ENCODE peak calls at places on chromosomes 12 and 14, in eight cellular contexts. One of them, this sample, is unnamed.

GRCh38 chr14:65185859-65186258 is 83.5 kb upstream of the MAX start:
- DNase-seq in SK-N-SH: no peak
- DNase-seq in endothelial cell of umbilical vein: no peak
- DNase-seq in HepG2: no peak
- DNase-seq in pancreas: no peak
- DNase-seq in BJ: no peak
- DNase-seq in IMR-90: no peak
- DNase-seq in coronary artery: no peak
- DNase-seq in this sample: no peak

GRCh38 chr12:15700595-15700994 is 88.6 kb downstream of the EPS8 start:
- DNase-seq in coronary artery: no peak
- DNase-seq in SK-N-SH: no peak
- DNase-seq in IMR-90: peak
- DNase-seq in HepG2: no peak
- DNase-seq in pancreas: no peak
- DNase-seq in BJ: peak
- DNase-seq in endothelial cell of umbilical vein: peak
- DNase-seq in this sample: peak

GRCh38 chr12:22631863-22632463 is 7.0 kb downstream of the ETNK1 start:
- DNase-seq in coronary artery: no peak
- DNase-seq in HepG2: no peak
- DNase-seq in pancreas: no peak
- DNase-seq in SK-N-SH: peak
- DNase-seq in BJ: no peak
- DNase-seq in IMR-90: peak
- DNase-seq in endothelial cell of umbilical vein: peak
- DNase-seq in this sample: no peak

GRCh38 chr14:61444215-61444768 is 122.9 kb downstream of the PRKCH start:
- DNase-seq in IMR-90: no peak
- DNase-seq in HepG2: no peak
- DNase-seq in coronary artery: no peak
- DNase-seq in SK-N-SH: no peak
- DNase-seq in pancreas: no peak
- DNase-seq in BJ: no peak
- DNase-seq in endothelial cell of umbilical vein: no peak
- DNase-seq in this sample: no peak

GRCh38 chr12:54991161-54991991 is 6.8 kb upstream of the TESPA1 start:
- DNase-seq in coronary artery: no peak
- DNase-seq in IMR-90: no peak
- DNase-seq in HepG2: no peak
- DNase-seq in SK-N-SH: no peak
- DNase-seq in pancreas: no peak
- DNase-seq in BJ: no peak
- DNase-seq in endothelial cell of umbilical vein: no peak
- DNase-seq in this sample: no peak

GRCh38 chr14:101584049-101584859 is 23.0 kb downstream of the DIO3 start:
- DNase-seq in BJ: peak
- DNase-seq in HepG2: no peak
- DNase-seq in IMR-90: no peak
- DNase-seq in pancreas: peak
- DNase-seq in endothelial cell of umbilical vein: no peak
- DNase-seq in coronary artery: no peak
- DNase-seq in SK-N-SH: peak
- DNase-seq in this sample: no peak

GRCh38 chr14:32397871-32398640 is 69.0 kb downstream of the AKAP6 start:
- DNase-seq in IMR-90: peak
- DNase-seq in SK-N-SH: no peak
- DNase-seq in HepG2: no peak
- DNase-seq in coronary artery: no peak
- DNase-seq in pancreas: no peak
- DNase-seq in endothelial cell of umbilical vein: peak
- DNase-seq in BJ: peak
- DNase-seq in this sample: no peak

GRCh38 chr14:52266782-52267181 is 716 bp upstream of the PTGDR start:
- DNase-seq in HepG2: no peak
- DNase-seq in BJ: no peak
- DNase-seq in endothelial cell of umbilical vein: no peak
- DNase-seq in coronary artery: no peak
- DNase-seq in IMR-90: no peak
- DNase-seq in SK-N-SH: no peak
- DNase-seq in pancreas: no peak
- DNase-seq in this sample: no peak

GRCh38 chr14:23646648-23647549 is 10.7 kb downstream of the DHRS2 start:
- DNase-seq in IMR-90: no peak
- DNase-seq in SK-N-SH: no peak
- DNase-seq in coronary artery: no peak
- DNase-seq in BJ: no peak
- DNase-seq in pancreas: no peak
- DNase-seq in HepG2: peak
- DNase-seq in endothelial cell of umbilical vein: no peak
- DNase-seq in this sample: peak

GRCh38 chr12:122244565-122245371 is 18.9 kb upstream of the DIABLO start:
- DNase-seq in endothelial cell of umbilical vein: no peak
- DNase-seq in coronary artery: no peak
- DNase-seq in pancreas: no peak
- DNase-seq in SK-N-SH: no peak
- DNase-seq in IMR-90: no peak
- DNase-seq in BJ: no peak
- DNase-seq in HepG2: no peak
- DNase-seq in this sample: no peak

GRCh38 chr12:109775172-109775881 is 57.9 kb downstream of the TRPV4 start:
- DNase-seq in coronary artery: no peak
- DNase-seq in IMR-90: peak
- DNase-seq in SK-N-SH: peak
- DNase-seq in pancreas: peak
- DNase-seq in endothelial cell of umbilical vein: peak
- DNase-seq in HepG2: peak
- DNase-seq in BJ: no peak
- DNase-seq in this sample: peak

GRCh38 chr12:106310687-106311086 is 8.2 kb downstream of the TCP11L2 start:
- DNase-seq in HepG2: no peak
- DNase-seq in coronary artery: no peak
- DNase-seq in SK-N-SH: no peak
- DNase-seq in IMR-90: no peak
- DNase-seq in BJ: no peak
- DNase-seq in endothelial cell of umbilical vein: no peak
- DNase-seq in pancreas: no peak
- DNase-seq in this sample: no peak

GRCh38 chr14:69500736-69501135 is 16.2 kb downstream of the PLEKHD1 start:
- DNase-seq in BJ: no peak
- DNase-seq in endothelial cell of umbilical vein: no peak
- DNase-seq in IMR-90: no peak
- DNase-seq in HepG2: no peak
- DNase-seq in SK-N-SH: peak
- DNase-seq in coronary artery: no peak
- DNase-seq in pancreas: no peak
- DNase-seq in this sample: no peak

GRCh38 chr14:49972199-49972671 is 79.4 kb downstream of the ARF6 start:
- DNase-seq in HepG2: no peak
- DNase-seq in pancreas: no peak
- DNase-seq in endothelial cell of umbilical vein: peak
- DNase-seq in BJ: peak
- DNase-seq in SK-N-SH: no peak
- DNase-seq in coronary artery: no peak
- DNase-seq in IMR-90: peak
- DNase-seq in this sample: no peak

GRCh38 chr12:96617178-96617577 is 127.8 kb downstream of the CFAP54 start:
- DNase-seq in HepG2: no peak
- DNase-seq in endothelial cell of umbilical vein: no peak
- DNase-seq in BJ: no peak
- DNase-seq in IMR-90: no peak
- DNase-seq in coronary artery: no peak
- DNase-seq in pancreas: no peak
- DNase-seq in SK-N-SH: no peak
- DNase-seq in this sample: no peak
- TF ChIP-seq CTCF in HepG2: no peak
- TF ChIP-seq CTCF in endothelial cell of umbilical vein: no peak
- TF ChIP-seq CTCF in BJ: peak
- TF ChIP-seq CTCF in IMR-90: no peak
- TF ChIP-seq CTCF in coronary artery: no peak
- TF ChIP-seq CTCF in pancreas: no peak
- TF ChIP-seq CTCF in SK-N-SH: peak
- TF ChIP-seq CTCF in this sample: no peak

DNA sequence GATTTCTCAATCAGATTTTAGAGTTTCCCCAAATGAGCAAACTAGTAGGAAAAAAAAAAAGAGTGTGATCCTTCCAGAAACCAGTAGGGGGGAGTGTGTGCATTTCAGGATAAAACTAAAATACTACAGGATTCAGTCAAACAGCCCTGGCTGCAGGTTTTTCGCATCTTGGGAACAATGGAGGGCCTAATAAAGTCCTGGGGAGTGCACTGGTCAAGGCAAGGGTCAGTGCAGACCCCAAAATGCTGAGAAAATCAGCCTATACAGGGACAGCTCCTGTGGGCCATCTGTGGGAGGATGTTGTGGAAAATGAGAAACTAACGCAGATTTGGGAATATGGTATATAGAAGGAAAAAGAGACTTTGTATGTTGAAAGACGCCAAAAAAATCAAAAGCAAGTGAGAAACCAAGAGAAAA is 22.2 kb upstream of the ABCD4 start:
- DNase-seq in pancreas: no peak
- DNase-seq in BJ: no peak
- DNase-seq in HepG2: peak
- DNase-seq in SK-N-SH: peak
- DNase-seq in IMR-90: peak
- DNase-seq in coronary artery: no peak
- DNase-seq in endothelial cell of umbilical vein: peak
- DNase-seq in this sample: no peak
- TF ChIP-seq CTCF in pancreas: peak
- TF ChIP-seq CTCF in BJ: peak
- TF ChIP-seq CTCF in HepG2: peak
- TF ChIP-seq CTCF in SK-N-SH: peak
- TF ChIP-seq CTCF in IMR-90: peak
- TF ChIP-seq CTCF in coronary artery: no peak
- TF ChIP-seq CTCF in endothelial cell of umbilical vein: peak
- TF ChIP-seq CTCF in this sample: no peak

DNA sequence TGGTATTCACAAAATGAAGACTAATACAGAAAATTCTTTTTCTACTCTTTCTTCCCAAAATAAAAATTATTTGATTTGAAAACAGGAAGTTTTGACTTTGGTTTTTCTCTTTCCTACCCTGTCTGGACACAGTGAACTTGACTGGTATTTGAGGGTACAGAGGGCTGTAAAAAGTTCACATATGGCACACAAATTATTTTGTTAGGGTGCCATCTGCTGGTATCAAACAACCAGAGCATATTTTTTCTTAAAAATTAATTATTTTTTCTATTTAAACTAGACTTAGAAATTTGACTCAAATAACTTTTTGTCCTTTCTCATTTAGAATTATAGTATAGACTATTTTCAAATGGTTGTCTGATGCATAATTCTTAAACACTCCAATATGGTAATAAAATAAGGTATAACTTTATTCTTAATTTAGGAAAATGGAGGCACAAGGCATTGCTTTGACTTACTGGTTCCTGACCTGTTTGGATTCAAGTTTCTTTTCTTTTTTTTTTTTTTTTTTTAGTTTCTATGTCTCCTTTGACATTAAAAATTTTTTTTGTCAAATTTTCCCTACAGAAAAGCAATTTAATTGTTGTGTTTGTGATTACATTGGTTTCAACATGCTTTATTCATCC is 390.6 kb downstream of the PRKD1 start:
- DNase-seq in pancreas: no peak
- DNase-seq in endothelial cell of umbilical vein: peak
- DNase-seq in coronary artery: no peak
- DNase-seq in HepG2: peak
- DNase-seq in BJ: no peak
- DNase-seq in SK-N-SH: peak
- DNase-seq in IMR-90: peak
- DNase-seq in this sample: peak
- TF ChIP-seq CTCF in pancreas: no peak
- TF ChIP-seq CTCF in endothelial cell of umbilical vein: peak
- TF ChIP-seq CTCF in coronary artery: no peak
- TF ChIP-seq CTCF in HepG2: peak
- TF ChIP-seq CTCF in BJ: peak
- TF ChIP-seq CTCF in SK-N-SH: peak
- TF ChIP-seq CTCF in IMR-90: peak
- TF ChIP-seq CTCF in this sample: peak

GRCh38 chr12:132427177-132427725 is 62.7 kb upstream of the FBRSL1 start:
- DNase-seq in endothelial cell of umbilical vein: peak
- DNase-seq in pancreas: no peak
- DNase-seq in coronary artery: no peak
- DNase-seq in HepG2: no peak
- DNase-seq in BJ: no peak
- DNase-seq in SK-N-SH: no peak
- DNase-seq in IMR-90: no peak
- DNase-seq in this sample: no peak

GRCh38 chr12:132429122-132429931 is 60.6 kb upstream of the FBRSL1 start:
- DNase-seq in BJ: no peak
- DNase-seq in coronary artery: no peak
- DNase-seq in endothelial cell of umbilical vein: no peak
- DNase-seq in HepG2: peak
- DNase-seq in pancreas: peak
- DNase-seq in IMR-90: no peak
- DNase-seq in SK-N-SH: peak
- DNase-seq in this sample: no peak

GRCh38 chr12:132428872-132429121 is 61.2 kb upstream of the FBRSL1 start:
- DNase-seq in HepG2: peak
- DNase-seq in BJ: no peak
- DNase-seq in pancreas: no peak
- DNase-seq in coronary artery: no peak
- DNase-seq in IMR-90: no peak
- DNase-seq in SK-N-SH: no peak
- DNase-seq in endothelial cell of umbilical vein: no peak
- DNase-seq in this sample: no peak

GRCh38 chr12:132426349-132427176 is 63.4 kb upstream of the FBRSL1 start:
- DNase-seq in endothelial cell of umbilical vein: no peak
- DNase-seq in pancreas: no peak
- DNase-seq in HepG2: peak
- DNase-seq in IMR-90: no peak
- DNase-seq in BJ: no peak
- DNase-seq in SK-N-SH: no peak
- DNase-seq in coronary artery: no peak
- DNase-seq in this sample: no peak

DNA sequence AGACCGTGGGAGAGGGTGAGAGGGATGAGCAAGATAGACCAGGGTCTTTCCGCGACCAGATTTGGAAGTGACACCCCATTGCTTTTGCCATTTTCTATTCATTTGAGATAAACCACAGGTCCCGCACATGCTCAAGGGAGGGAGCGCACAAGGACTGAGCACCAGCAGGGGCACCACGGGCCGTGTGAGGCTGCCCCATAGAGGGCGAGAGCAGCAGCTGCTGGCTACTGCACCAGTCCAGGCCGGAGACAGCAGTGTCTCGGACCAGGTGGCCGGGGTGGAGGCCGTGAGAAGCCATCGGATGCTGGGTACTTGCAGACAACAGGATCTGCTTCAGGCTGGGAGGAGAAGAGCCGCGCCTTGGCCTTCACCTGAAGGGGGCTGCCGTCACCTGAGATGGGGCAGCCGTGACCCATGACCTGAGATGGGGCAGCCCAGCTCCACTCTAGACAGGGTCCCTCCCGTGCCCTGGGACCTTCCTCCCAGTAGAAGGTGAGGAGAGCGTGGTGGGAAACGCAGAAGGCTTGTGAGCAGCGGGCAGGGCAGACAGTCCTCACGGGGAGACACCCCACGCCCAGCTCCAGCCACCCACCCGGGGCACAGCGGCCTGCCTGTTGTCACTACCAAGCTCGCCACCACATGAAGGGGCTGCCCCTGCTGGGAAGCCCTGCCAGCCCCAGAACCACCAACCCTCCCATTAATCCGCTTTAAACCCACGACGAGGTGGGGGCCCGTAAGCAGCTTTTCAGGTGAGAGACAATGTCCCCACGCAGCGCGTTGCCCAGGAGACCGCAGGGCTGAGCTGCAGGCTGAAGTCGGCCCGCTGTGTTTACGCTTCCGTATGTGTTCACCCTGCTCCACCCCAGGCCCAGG is 61.7 kb upstream of the FBRSL1 start:
- DNase-seq in IMR-90: no peak
- DNase-seq in coronary artery: no peak
- DNase-seq in SK-N-SH: no peak
- DNase-seq in pancreas: no peak
- DNase-seq in HepG2: peak
- DNase-seq in BJ: no peak
- DNase-seq in endothelial cell of umbilical vein: no peak
- DNase-seq in this sample: no peak
- TF ChIP-seq CTCF in IMR-90: no peak
- TF ChIP-seq CTCF in coronary artery: no peak
- TF ChIP-seq CTCF in SK-N-SH: no peak
- TF ChIP-seq CTCF in pancreas: no peak
- TF ChIP-seq CTCF in HepG2: peak
- TF ChIP-seq CTCF in BJ: no peak
- TF ChIP-seq CTCF in endothelial cell of umbilical vein: no peak
- TF ChIP-seq CTCF in this sample: no peak

This sample was measured in Calu3.